ENCODE peak calls at places on chromosome 19, in four cellular contexts. H, L, R and G are unnamed samples.
A peak's percentile ranks its signal among the peaks of the same experiment; 100 is the strongest.

GRCh38 chr19:4738734-4739133 is 15.1 kb upstream of the DPP9 start:
- DNase-seq in H (no peak), L (no peak), R (no peak), G (peak; percentile 47)

GRCh38 chr19:8131517-8131916 is 17.9 kb downstream of the FBN3 start:
- DNase-seq in H (no peak), L (no peak), R (no peak), G (no peak)

GRCh38 chr19:56341948-56342347 is 27.3 kb upstream of the ZSCAN5A start:
- DNase-seq in H (no peak), L (no peak), R (peak; percentile 23), G (no peak)

GRCh38 chr19:5292843-5293606 is 47.6 kb downstream of the PTPRS start:
- DNase-seq in H (peak; percentile 74), L (peak; percentile 64), R (peak; percentile 96), G (peak; percentile 88)

GRCh38 chr19:16904599-16904998 is 15.8 kb downstream of the F2RL3 start:
- DNase-seq in H (no peak), L (no peak), R (no peak), G (no peak)

GRCh38 chr19:15672580-15673175 is at the start of gene CYP4F12:
- DNase-seq in H (peak; percentile 92), L (peak; percentile 27), R (no peak), G (no peak)

GRCh38 chr19:50639121-50640112 is at the start of gene SYT3:
- DNase-seq in H (peak; percentile 50), L (peak; percentile 26), R (peak; percentile 87), G (peak; percentile 80)

GRCh38 chr19:18191640-18192062 is 1.4 kb upstream of the MPV17L2 start:
- DNase-seq in H (no peak), L (no peak), R (no peak), G (no peak)

GRCh38 chr19:48415869-48416268 is 22.4 kb downstream of the GRIN2D start:
- DNase-seq in H (no peak), L (no peak), R (no peak), G (no peak)

GRCh38 chr19:42284066-42284501 is 15.0 kb downstream of the CIC start:
- DNase-seq in H (peak; percentile 86), L (peak; percentile 78), R (peak; percentile 88), G (peak; percentile 85)

GRCh38 chr19:5293607-5294089 is 47.0 kb downstream of the PTPRS start:
- DNase-seq in H (peak; percentile 47), L (no peak), R (peak; percentile 88), G (peak; percentile 49)

GRCh38 chr19:44845286-44845611 is 848 bp upstream of the NECTIN2 start:
- DNase-seq in H (peak; percentile 35), L (no peak), R (no peak), G (no peak)
- H3K36me3 ChIP-seq in H (no peaks in the 10 kb centered on the region), L (no peaks in the 10 kb centered on the region), R (no peaks in the 10 kb centered on the region), G (no peaks in the 10 kb centered on the region)

GRCh38 chr19:3642987-3643386 is 16.4 kb upstream of the CACTIN start:
- DNase-seq in H (no peak), L (no peak), R (peak; percentile 38), G (no peak)
- H3K36me3 ChIP-seq in H (peaks cover 95% of the 10 kb centered on the region), L (no peaks in the 10 kb centered on the region), R (no peaks in the 10 kb centered on the region), G (peaks cover 2% of the 10 kb centered on the region)

DNA sequence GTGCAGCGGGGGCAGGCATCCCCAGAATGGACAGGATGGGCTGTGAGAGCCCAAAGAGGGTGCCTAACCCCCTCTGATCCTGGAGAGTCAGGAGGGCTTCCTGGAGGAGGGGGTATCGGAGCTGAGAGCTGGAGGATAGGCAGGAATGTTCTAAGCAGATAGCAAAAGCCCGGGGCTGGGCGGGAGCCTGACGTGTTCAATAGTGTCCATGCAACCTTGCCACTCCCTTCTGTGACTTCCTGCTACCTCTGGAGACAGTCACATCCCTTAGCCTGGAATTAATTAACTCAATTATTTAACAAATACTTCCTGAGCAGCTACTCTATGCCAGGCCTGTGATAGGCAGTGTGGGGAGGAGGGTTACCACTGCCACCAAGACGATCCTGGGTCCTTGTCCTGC is 10.9 kb downstream of the AP2S1 start:
- DNase-seq in H (no peak), L (no peak), R (no peak), G (no peak)
- H3K36me3 ChIP-seq in H (peaks cover 73% of the 10 kb centered on the region), L (no peaks in the 10 kb centered on the region), R (no peaks in the 10 kb centered on the region), G (peaks cover 5% of the 10 kb centered on the region)

GRCh38 chr19:10393137-10393536 is 10.2 kb downstream of the CDC37 start:
- DNase-seq in H (no peak), L (no peak), R (no peak), G (no peak)
- H3K36me3 ChIP-seq in H (peaks cover 67% of the 10 kb centered on the region), L (peaks cover 7% of the 10 kb centered on the region), R (no peaks in the 10 kb centered on the region), G (peaks cover 38% of the 10 kb centered on the region)

DNA sequence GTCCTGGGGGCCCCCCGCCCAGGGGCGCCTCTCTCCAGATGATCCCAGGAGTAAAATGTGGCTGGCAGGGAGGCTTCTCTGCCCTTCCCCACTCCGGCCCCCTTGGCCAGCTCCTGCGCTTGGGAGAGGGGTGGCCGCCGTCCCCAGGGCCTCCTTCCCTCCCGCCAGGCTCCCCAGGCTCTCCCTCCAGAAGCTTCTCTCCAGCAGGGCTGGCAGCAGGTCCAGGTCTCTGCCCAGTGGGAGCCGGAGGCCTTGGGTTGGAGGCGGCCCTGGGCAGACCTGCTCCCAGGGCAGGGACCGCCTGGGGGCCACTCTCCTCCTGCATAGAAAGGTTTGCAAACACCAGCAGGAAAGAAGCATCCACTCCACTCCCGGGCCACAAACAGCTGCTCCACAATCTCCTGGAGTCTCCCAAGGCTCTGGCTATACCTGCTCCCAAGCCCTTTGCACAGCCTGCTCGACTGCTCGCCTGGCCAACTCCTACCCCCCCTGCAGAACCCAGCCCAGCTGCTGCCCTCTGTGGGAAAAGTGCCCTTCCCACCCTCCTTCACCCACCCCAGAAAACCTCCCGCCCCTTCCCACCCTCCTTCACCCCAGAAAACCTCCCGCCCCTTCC is 26.0 kb downstream of the SBNO2 start:
- DNase-seq in H (no peak), L (no peak), R (no peak), G (no peak)
- H3K36me3 ChIP-seq in H (peaks cover 50% of the 10 kb centered on the region), L (no peaks in the 10 kb centered on the region), R (no peaks in the 10 kb centered on the region), G (no peaks in the 10 kb centered on the region)

DNA sequence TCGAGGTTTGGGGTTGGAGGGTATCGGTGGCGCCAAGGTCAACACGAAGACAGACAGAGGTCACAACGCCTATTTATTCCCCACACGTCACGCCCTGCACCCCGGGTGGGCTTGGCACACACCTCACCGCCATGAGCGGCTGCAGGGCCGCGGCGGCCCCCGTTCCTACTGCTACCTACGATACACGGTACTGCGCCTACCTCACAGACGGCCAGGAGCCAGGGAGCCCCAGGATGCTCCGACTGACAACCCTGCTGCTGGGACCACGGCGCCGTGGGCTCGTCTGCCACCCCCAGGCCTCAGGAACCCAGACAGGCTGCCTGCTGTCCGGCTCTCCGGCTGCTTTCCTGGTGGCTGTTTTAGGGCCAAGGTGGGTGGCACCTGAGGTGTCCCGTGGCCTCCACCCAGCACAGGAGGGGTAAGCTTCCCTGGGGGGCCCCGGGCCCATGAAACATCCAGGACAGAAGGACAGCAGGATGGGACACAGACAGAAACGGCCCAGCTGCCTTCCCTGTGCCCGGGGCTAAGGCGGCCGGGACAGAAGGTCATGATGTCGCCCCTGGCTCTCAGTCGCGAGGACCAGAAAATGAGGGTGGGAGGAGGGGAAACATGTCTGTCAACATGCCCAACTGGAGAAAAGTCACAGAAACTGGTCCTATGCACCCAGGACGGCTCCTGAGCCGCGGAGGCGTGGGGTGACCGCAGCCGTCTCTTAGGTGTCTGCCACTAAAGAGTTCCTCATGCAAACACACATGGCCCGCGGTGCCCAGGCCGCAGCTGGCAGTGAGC is 15.0 kb upstream of the SLC39A3 start:
- DNase-seq in H (no peak), L (no peak), R (no peak), G (no peak)
- H3K36me3 ChIP-seq in H (peaks cover 65% of the 10 kb centered on the region), L (no peaks in the 10 kb centered on the region), R (no peaks in the 10 kb centered on the region), G (peaks cover 7% of the 10 kb centered on the region)